ENCODE peak calls at places on chromosomes 5 and 9, in seven cellular contexts. J is HFFc6, W is neural progenitor cell, M is GM20000, O is endothelial cell, Y is SK-N-SH, X is cardiac fibroblast. L is an unnamed sample.

GRCh38 chr5:133552925-133553525 is 59.3 kb downstream of the FSTL4 start:
- DNase-seq in M (peak), J (peak), W (peak), Y (peak), X (peak), O (peak), L (peak)

GRCh38 chr9:70607926-70608325 is 193.5 kb upstream of the KLF9 start:
- DNase-seq in W (no peak), M (no peak), J (no peak), Y (no peak), X (no peak), O (no peak), L (no peak)

GRCh38 chr9:6630502-6631206 is 14.9 kb downstream of the GLDC start:
- DNase-seq in O (no peak), X (no peak), Y (no peak), J (no peak), M (peak), W (peak), L (no peak)

GRCh38 chr5:104706570-104706969 is 1144.0 kb upstream of the NUDT12 start:
- DNase-seq in J (no peak), Y (no peak), M (no peak), W (no peak), O (no peak), X (no peak), L (no peak)

GRCh38 chr9:34546834-34547827 is 24.3 kb upstream of the ENHO start:
- DNase-seq in X (peak), Y (peak), M (no peak), O (peak), J (peak), W (peak), L (peak)

GRCh38 chr9:113320051-113320450 is 16.9 kb upstream of the RNF183 start:
- DNase-seq in J (no peak), X (no peak), M (no peak), O (no peak), W (no peak), Y (no peak), L (no peak)

GRCh38 chr5:114055810-114056476 is 305.9 kb upstream of the KCNN2 start:
- DNase-seq in W (peak), O (peak), J (no peak), Y (peak), M (no peak), X (peak), L (peak)

GRCh38 chr9:36005891-36006290 is 30.8 kb upstream of the RECK start:
- DNase-seq in X (no peak), Y (no peak), J (no peak), O (no peak), W (no peak), M (no peak), L (no peak)

GRCh38 chr5:158541535-158541934 is 558.2 kb downstream of the EBF1 start:
- DNase-seq in M (no peak), W (no peak), X (no peak), J (no peak), O (no peak), Y (no peak), L (no peak)

GRCh38 chr5:157865844-157866243 is 6.9 kb upstream of the CLINT1 start:
- DNase-seq in J (peak), M (no peak), X (peak), W (no peak), O (no peak), Y (no peak), L (no peak)

GRCh38 chr5:107672212-107673105 is 1.7 kb upstream of the EFNA5 start:
- DNase-seq in O (peak), W (peak), Y (peak), J (no peak), X (peak), M (peak), L (peak)

GRCh38 chr9:124358617-124359016 is 56.6 kb downstream of the PSMB7 start:
- DNase-seq in X (no peak), J (no peak), O (no peak), W (no peak), Y (no peak), M (no peak), L (no peak)

GRCh38 chr5:157137691-157138090 is 5.0 kb downstream of the MED7 start:
- DNase-seq in X (peak), Y (no peak), W (no peak), J (no peak), O (no peak), M (no peak), L (no peak)

GRCh38 chr5:115429345-115429940 is 115.1 kb downstream of the FEM1C start:
- DNase-seq in O (no peak), M (no peak), X (peak), J (no peak), W (no peak), Y (no peak), L (no peak)

GRCh38 chr5:157343842-157344790 is 78.2 kb downstream of the CYFIP2 start:
- DNase-seq in O (no peak), J (no peak), M (no peak), W (no peak), X (no peak), Y (no peak), L (no peak)

GRCh38 chr9:69157751-69158466 is 16.2 kb upstream of the TJP2 start:
- DNase-seq in O (peak), X (peak), W (no peak), M (no peak), Y (no peak), J (peak), L (no peak)

GRCh38 chr9:116313638-116314037 is 160.0 kb downstream of the PAPPA start:
- DNase-seq in W (no peak), O (no peak), Y (no peak), M (no peak), J (peak), X (no peak), L (no peak)
- TF ChIP-seq CTCF in W (peak), O (no peak), Y (peak), M (no peak), J (peak), X (peak), L (no peak)

DNA sequence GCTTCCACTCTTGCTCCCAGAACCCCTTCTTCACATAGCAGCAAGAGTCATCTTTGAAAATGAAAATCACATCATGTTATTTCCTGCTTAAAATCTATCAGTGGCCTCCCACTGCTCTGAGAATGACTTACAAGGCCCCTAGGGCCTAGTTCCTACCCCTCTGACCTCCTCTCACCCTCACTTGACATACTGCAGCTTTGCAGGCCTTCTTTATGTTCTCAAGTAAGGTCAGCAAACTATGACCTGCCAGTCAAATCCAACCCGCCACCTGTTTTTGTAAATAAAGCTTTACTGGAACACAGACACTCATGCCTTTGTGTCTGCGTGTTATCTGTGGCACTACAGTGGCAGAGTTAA is 185.7 kb downstream of the NR3C1 start:
- DNase-seq in Y (no peak), X (no peak), M (peak), O (no peak), J (no peak), W (no peak), L (no peak)
- TF ChIP-seq CTCF in Y (no peak), X (no peak), M (no peak), O (no peak), J (no peak), W (no peak), L (no peak)

DNA sequence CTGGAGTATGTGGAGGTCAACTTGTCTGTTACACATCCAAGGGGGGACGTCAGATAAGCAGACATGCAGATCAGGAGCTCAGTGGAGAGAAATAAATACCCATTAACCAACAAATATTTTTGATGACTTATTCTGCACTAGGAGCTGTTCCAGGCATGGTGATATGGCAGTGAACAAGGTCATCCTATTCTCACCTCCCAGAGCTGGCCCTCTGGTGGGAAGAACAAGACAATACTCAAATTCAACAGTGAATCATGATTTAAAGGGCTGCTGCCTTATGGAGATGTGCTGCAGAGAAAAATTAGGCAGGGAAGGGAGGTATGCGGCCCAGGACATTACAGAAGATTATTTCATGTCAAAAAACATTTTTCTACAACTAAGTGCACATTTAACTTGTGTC is 36.5 kb downstream of the SYK start:
- DNase-seq in O (no peak), Y (no peak), X (no peak), J (no peak), M (no peak), W (no peak), L (no peak)
- TF ChIP-seq CTCF in O (no peak), Y (no peak), X (no peak), J (peak), M (no peak), W (no peak), L (no peak)

DNA sequence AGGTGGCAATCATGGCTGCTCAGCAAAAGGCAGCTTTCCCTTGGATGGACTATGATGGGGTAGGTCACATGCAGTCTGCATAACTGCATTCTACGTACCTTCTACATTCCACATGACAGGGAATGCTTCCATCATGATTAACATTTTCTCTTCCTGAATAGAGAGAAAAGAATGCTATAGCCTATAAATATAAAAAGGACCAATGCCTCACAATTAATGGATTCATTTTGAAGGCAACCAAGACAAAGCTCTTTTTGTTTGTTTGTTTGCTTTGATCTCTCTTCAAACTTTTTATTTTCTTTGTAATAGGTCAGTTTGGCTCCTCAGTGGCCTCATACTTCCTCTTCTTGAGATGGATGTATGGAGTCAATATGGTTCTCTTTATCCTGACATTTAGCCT is 201.3 kb downstream of the ALDH1A1 start:
- DNase-seq in J (no peak), Y (no peak), O (no peak), M (no peak), X (no peak), W (no peak), L (no peak)
- TF ChIP-seq CTCF in J (no peak), Y (no peak), O (no peak), M (no peak), X (no peak), W (no peak), L (no peak)

GRCh38 chr5:169728-170094 is 21.6 kb upstream of the LRRC14B start:
- DNase-seq in X (no peak), M (no peak), O (no peak), W (no peak), Y (no peak), J (no peak), L (no peak)
- TF ChIP-seq CTCF in X (no peak), M (no peak), O (no peak), W (no peak), Y (no peak), J (peak), L (no peak)

L was measured in nephron progenitor cell.